ENCODE peak calls at places on chromosomes 5 and 9, in seven cellular contexts. W is Peyer's patch, Q is A673, C is neural progenitor cell, R is kidney, U is ascending aorta, L is left ventricle myocardium inferior. B is an unnamed sample.
A peak's percentile ranks its signal among the peaks of the same experiment; 100 is the strongest.

GRCh38 chr5:138082033-138082432 is 1.8 kb upstream of the WNT8A start:
- DNase-seq in C (no peak), W (no peak), R (no peak), L (no peak), U (no peak), Q (no peak), B (no peak)

GRCh38 chr9:80066931-80067330 is 495.2 kb downstream of the TLE4 start:
- DNase-seq in Q (peak; percentile 44), W (no peak), U (no peak), L (no peak), C (peak; percentile 88), R (no peak), B (no peak)

GRCh38 chr9:79768199-79768598 is 196.4 kb downstream of the TLE4 start:
- DNase-seq in W (no peak), C (no peak), L (no peak), U (no peak), R (no peak), Q (no peak), B (no peak)

GRCh38 chr5:154334406-154335041 is 111.3 kb upstream of the SAP30L start:
- DNase-seq in Q (no peak), C (no peak), W (no peak), U (no peak), L (no peak), R (no peak), B (no peak)

GRCh38 chr9:21326526-21327139 is 8.6 kb downstream of the KLHL9 start:
- DNase-seq in C (peak; percentile 58), L (no peak), R (no peak), Q (peak; percentile 41), W (no peak), U (no peak), B (no peak)

GRCh38 chr5:14584848-14585247 is 3.3 kb downstream of the OTULINL start:
- DNase-seq in Q (no peak), U (no peak), C (no peak), R (no peak), W (no peak), L (no peak), B (no peak)

GRCh38 chr9:116059466-116059865 is 94.1 kb upstream of the PAPPA start:
- DNase-seq in U (no peak), W (no peak), C (no peak), R (no peak), Q (no peak), L (no peak), B (no peak)

GRCh38 chr9:98345011-98345410 is 89.6 kb upstream of the TBC1D2 start:
- DNase-seq in Q (no peak), C (no peak), U (no peak), L (no peak), W (no peak), R (no peak), B (no peak)

GRCh38 chr5:77356740-77357139 is 135.4 kb downstream of the WDR41 start:
- DNase-seq in L (no peak), W (no peak), C (no peak), R (no peak), Q (no peak), U (peak; percentile 68), B (no peak)

GRCh38 chr9:124928116-124928515 is 12.8 kb downstream of the GOLGA1 start:
- DNase-seq in W (no peak), L (no peak), U (no peak), R (no peak), Q (no peak), C (no peak), B (no peak)
- H3K36me3 ChIP-seq in W (peaks cover 80% of the 10 kb centered on the region), L (peaks cover 87% of the 10 kb centered on the region), U (peaks cover 6% of the 10 kb centered on the region), R (peaks cover 32% of the 10 kb centered on the region), Q (peaks cover 6% of the 10 kb centered on the region), C (no peaks in the 10 kb centered on the region), B (peaks cover 7% of the 10 kb centered on the region)

GRCh38 chr9:86027767-86028166 is 71.6 kb downstream of the GOLM1 start:
- DNase-seq in R (no peak), W (no peak), C (no peak), U (no peak), Q (no peak), L (no peak), B (no peak)

GRCh38 chr9:86020731-86021130 is 78.6 kb downstream of the GOLM1 start:
- DNase-seq in Q (no peak), R (no peak), W (no peak), C (no peak), L (no peak), U (no peak), B (no peak)

GRCh38 chr9:86021166-86021565 is 78.2 kb downstream of the GOLM1 start:
- DNase-seq in L (no peak), C (no peak), U (no peak), W (no peak), Q (no peak), R (no peak), B (no peak)

GRCh38 chr9:86022687-86023266 is 76.6 kb downstream of the GOLM1 start:
- DNase-seq in L (no peak), U (no peak), Q (no peak), C (no peak), R (no peak), W (no peak), B (no peak)
- H3K27ac ChIP-seq in L (no peak overlapping the region), U (no peak overlapping the region), Q (no peak overlapping the region), C (peak overlapping the region; percentile 71), R (no peak overlapping the region), W (no peak overlapping the region), B (no peak overlapping the region)

GRCh38 chr9:100489836-100490235 is 16.9 kb downstream of the TMEFF1 start:
- DNase-seq in U (no peak), R (no peak), Q (no peak), L (no peak), W (no peak), C (no peak), B (no peak)

GRCh38 chr9:100488171-100488570 is 15.2 kb downstream of the TMEFF1 start:
- DNase-seq in L (no peak), C (no peak), Q (no peak), R (no peak), U (no peak), W (no peak), B (no peak)

GRCh38 chr9:100498592-100498991 is 25.6 kb downstream of the TMEFF1 start:
- DNase-seq in U (no peak), L (no peak), W (no peak), R (no peak), Q (peak; percentile 32), C (no peak), B (no peak)

GRCh38 chr9:100492952-100493351 is 20.0 kb downstream of the TMEFF1 start:
- DNase-seq in U (no peak), C (no peak), L (no peak), Q (no peak), R (no peak), W (no peak), B (no peak)
- TF ChIP-seq CTCF in U (peak; percentile 10), C (peak; percentile 12), L (peak; percentile 39), Q (no peak), R (no peak), W (no peak), B (no peak)

GRCh38 chr5:74507596-74507995 is 132.9 kb downstream of the ENC1 start:
- DNase-seq in U (no peak), L (no peak), R (no peak), C (peak; percentile 20), W (no peak), Q (no peak), B (no peak)

GRCh38 chr5:74504463-74504862 is 136.1 kb downstream of the ENC1 start:
- DNase-seq in R (no peak), U (no peak), L (no peak), W (no peak), Q (no peak), C (no peak), B (no peak)

GRCh38 chr5:74501674-74502478 is 138.7 kb downstream of the ENC1 start:
- DNase-seq in L (no peak), R (no peak), Q (no peak), C (no peak), W (no peak), U (no peak), B (no peak)

GRCh38 chr5:74502479-74502950 is 138.0 kb downstream of the ENC1 start:
- DNase-seq in Q (no peak), R (no peak), C (no peak), L (no peak), U (no peak), W (no peak), B (no peak)

GRCh38 chr5:74506119-74506518 is 134.4 kb downstream of the ENC1 start:
- DNase-seq in C (no peak), R (no peak), Q (no peak), W (no peak), L (no peak), U (no peak), B (no peak)
- H3K36me3 ChIP-seq in C (no peaks in the 10 kb centered on the region), R (no peaks in the 10 kb centered on the region), Q (no peaks in the 10 kb centered on the region), W (no peaks in the 10 kb centered on the region), L (no peaks in the 10 kb centered on the region), U (no peaks in the 10 kb centered on the region), B (no peaks in the 10 kb centered on the region)